ENCODE peak calls at places on chromosomes 3 and 15, in six cellular contexts. One of them, this sample, is unnamed.

GRCh38 chr15:100863406-100864198 is 16.0 kb upstream of the ALDH1A3 start:
- DNase-seq in SW480: no peak
- DNase-seq in GM20000: no peak
- DNase-seq in activated T-cell treated with anti-CD3 and anti-CD28 coated beads for 4 hours: no peak
- DNase-seq in fibroblast of the aortic adventitia: peak
- DNase-seq in neural crest cell: no peak
- DNase-seq in this sample: peak

GRCh38 chr3:195005251-195005620 is 265.7 kb downstream of the XXYLT1 start:
- DNase-seq in SW480: no peak
- DNase-seq in GM20000: no peak
- DNase-seq in activated T-cell treated with anti-CD3 and anti-CD28 coated beads for 4 hours: no peak
- DNase-seq in fibroblast of the aortic adventitia: no peak
- DNase-seq in neural crest cell: no peak
- DNase-seq in this sample: no peak

GRCh38 chr3:196968233-196969000 is at the start of gene PIGZ:
- DNase-seq in SW480: peak
- DNase-seq in GM20000: peak
- DNase-seq in activated T-cell treated with anti-CD3 and anti-CD28 coated beads for 4 hours: no peak
- DNase-seq in fibroblast of the aortic adventitia: peak
- DNase-seq in neural crest cell: no peak
- DNase-seq in this sample: peak

GRCh38 chr3:140545756-140546155 is 132.1 kb upstream of the TRIM42 start:
- DNase-seq in SW480: no peak
- DNase-seq in GM20000: no peak
- DNase-seq in activated T-cell treated with anti-CD3 and anti-CD28 coated beads for 4 hours: no peak
- DNase-seq in fibroblast of the aortic adventitia: no peak
- DNase-seq in neural crest cell: no peak
- DNase-seq in this sample: no peak

GRCh38 chr3:129623447-129624118 is 17.1 kb upstream of the PLXND1 start:
- DNase-seq in SW480: no peak
- DNase-seq in GM20000: no peak
- DNase-seq in activated T-cell treated with anti-CD3 and anti-CD28 coated beads for 4 hours: no peak
- DNase-seq in fibroblast of the aortic adventitia: no peak
- DNase-seq in neural crest cell: no peak
- DNase-seq in this sample: peak

GRCh38 chr3:32423956-32424558 is 32.4 kb downstream of the CMTM7 start:
- DNase-seq in SW480: no peak
- DNase-seq in GM20000: no peak
- DNase-seq in activated T-cell treated with anti-CD3 and anti-CD28 coated beads for 4 hours: no peak
- DNase-seq in fibroblast of the aortic adventitia: no peak
- DNase-seq in neural crest cell: no peak
- DNase-seq in this sample: no peak

GRCh38 chr3:64783200-64783599 is 95.4 kb upstream of the ADAMTS9 start:
- DNase-seq in SW480: no peak
- DNase-seq in GM20000: no peak
- DNase-seq in activated T-cell treated with anti-CD3 and anti-CD28 coated beads for 4 hours: no peak
- DNase-seq in fibroblast of the aortic adventitia: no peak
- DNase-seq in neural crest cell: no peak
- DNase-seq in this sample: no peak

GRCh38 chr3:148084931-148085330 is 612.8 kb upstream of the AGTR1 start:
- DNase-seq in SW480: no peak
- DNase-seq in GM20000: peak
- DNase-seq in activated T-cell treated with anti-CD3 and anti-CD28 coated beads for 4 hours: no peak
- DNase-seq in fibroblast of the aortic adventitia: no peak
- DNase-seq in neural crest cell: no peak
- DNase-seq in this sample: no peak